ENCODE peak calls at places on chromosomes 1 and 21, in four cellular contexts. S is small intestine, Z is cardiac muscle cell, O is brain microvascular endothelial cell. B is an unnamed sample.

GRCh38 chr1:86151427-86151826 is 5.1 kb downstream of the COL24A1 start:
- DNase-seq in S (no peak), Z (peak), O (peak), B (no peak)

GRCh38 chr21:35136586-35137254 is 87.6 kb upstream of the RUNX1 start:
- DNase-seq in S (peak), Z (peak), O (peak), B (no peak)

GRCh38 chr21:44846485-44847260 is 26.8 kb downstream of the PTTG1IP start:
- DNase-seq in S (peak), Z (peak), O (peak), B (peak)

GRCh38 chr1:61056674-61057439 is 25.5 kb upstream of the NFIA start:
- DNase-seq in S (peak), Z (peak), O (peak), B (peak)

GRCh38 chr1:55235722-55236121 is 20.6 kb upstream of the USP24 start:
- DNase-seq in S (peak), Z (peak), O (peak), B (peak)

GRCh38 chr1:155844860-155845259 is 12.2 kb downstream of the GON4L start:
- DNase-seq in S (no peak), Z (no peak), O (no peak), B (no peak)

GRCh38 chr1:163959622-163960021 is 599.4 kb upstream of the PBX1 start:
- DNase-seq in S (no peak), Z (no peak), O (no peak), B (peak)

GRCh38 chr1:202085682-202086373 is 36.9 kb upstream of the GPR37L1 start:
- DNase-seq in S (peak), Z (peak), O (no peak), B (no peak)

GRCh38 chr1:202691846-202692245 is 18.4 kb downstream of the SYT2 start:
- DNase-seq in S (no peak), Z (no peak), O (no peak), B (no peak)

GRCh38 chr1:1432951-1433803 is 2.3 kb upstream of the VWA1 start:
- DNase-seq in S (peak), Z (peak), O (no peak), B (no peak)

GRCh38 chr1:4058122-4058521 is 158.1 kb upstream of the C1orf174 start:
- DNase-seq in S (no peak), Z (no peak), O (no peak), B (no peak)

GRCh38 chr1:71312545-71312944 is 231.7 kb upstream of the ZRANB2 start:
- DNase-seq in S (no peak), Z (no peak), O (no peak), B (no peak)

GRCh38 chr1:108746382-108747127 is at the start of gene STXBP3:
- DNase-seq in S (peak), Z (peak), O (peak), B (peak)

GRCh38 chr21:20647603-20648002 is 350.6 kb upstream of the NCAM2 start:
- DNase-seq in S (no peak), Z (no peak), O (no peak), B (peak)